ENCODE peak calls at places on chromosomes 11 and 22, in five cellular contexts. One of them, this sample, is unnamed.

GRCh38 chr11:103870821-103871309 is 165.6 kb upstream of the DDI1 start:
- DNase-seq in left lung: peak; percentile 45
- DNase-seq in cardiac septum: no peak
- DNase-seq in HFF-Myc: no peak
- DNase-seq in activated CD4-positive, alpha-beta T cell treated with anti-CD3 and anti-CD28 coated beads, Interleukin-2, amount 50 U/mL, for 48 hours: no peak
- DNase-seq in this sample: no peak

GRCh38 chr22:39367040-39367439 is 17.2 kb downstream of the SYNGR1 start:
- DNase-seq in cardiac septum: no peak
- DNase-seq in activated CD4-positive, alpha-beta T cell treated with anti-CD3 and anti-CD28 coated beads, Interleukin-2, amount 50 U/mL, for 48 hours: no peak
- DNase-seq in left lung: no peak
- DNase-seq in HFF-Myc: no peak
- DNase-seq in this sample: no peak

GRCh38 chr22:50245214-50246072 is 620 bp upstream of the TUBGCP6 start:
- DNase-seq in HFF-Myc: no peak
- DNase-seq in cardiac septum: no peak
- DNase-seq in left lung: no peak
- DNase-seq in activated CD4-positive, alpha-beta T cell treated with anti-CD3 and anti-CD28 coated beads, Interleukin-2, amount 50 U/mL, for 48 hours: no peak
- DNase-seq in this sample: no peak

GRCh38 chr11:70297341-70297740 is 26.9 kb downstream of the PPFIA1 start:
- DNase-seq in left lung: no peak
- DNase-seq in HFF-Myc: no peak
- DNase-seq in activated CD4-positive, alpha-beta T cell treated with anti-CD3 and anti-CD28 coated beads, Interleukin-2, amount 50 U/mL, for 48 hours: no peak
- DNase-seq in cardiac septum: no peak
- DNase-seq in this sample: no peak

GRCh38 chr11:63489879-63490278 is 1.1 kb downstream of the PLAAT5 start:
- DNase-seq in activated CD4-positive, alpha-beta T cell treated with anti-CD3 and anti-CD28 coated beads, Interleukin-2, amount 50 U/mL, for 48 hours: no peak
- DNase-seq in left lung: no peak
- DNase-seq in cardiac septum: no peak
- DNase-seq in HFF-Myc: no peak
- DNase-seq in this sample: no peak

GRCh38 chr22:21457023-21457787 is 10.0 kb upstream of the TMEM191C start:
- DNase-seq in cardiac septum: no peak
- DNase-seq in HFF-Myc: no peak
- DNase-seq in left lung: no peak
- DNase-seq in activated CD4-positive, alpha-beta T cell treated with anti-CD3 and anti-CD28 coated beads, Interleukin-2, amount 50 U/mL, for 48 hours: no peak
- DNase-seq in this sample: no peak

GRCh38 chr11:94171693-94172440 is 43.2 kb downstream of the PANX1 start:
- DNase-seq in left lung: no peak
- DNase-seq in cardiac septum: no peak
- DNase-seq in HFF-Myc: no peak
- DNase-seq in activated CD4-positive, alpha-beta T cell treated with anti-CD3 and anti-CD28 coated beads, Interleukin-2, amount 50 U/mL, for 48 hours: peak; percentile 53
- DNase-seq in this sample: peak; percentile 71

GRCh38 chr11:42462558-42463310 is 849.1 kb upstream of the API5 start:
- DNase-seq in activated CD4-positive, alpha-beta T cell treated with anti-CD3 and anti-CD28 coated beads, Interleukin-2, amount 50 U/mL, for 48 hours: no peak
- DNase-seq in cardiac septum: no peak
- DNase-seq in left lung: no peak
- DNase-seq in HFF-Myc: no peak
- DNase-seq in this sample: no peak

GRCh38 chr11:121688860-121689614 is 236.3 kb upstream of the SORL1-AS1 start:
- DNase-seq in cardiac septum: no peak
- DNase-seq in HFF-Myc: no peak
- DNase-seq in activated CD4-positive, alpha-beta T cell treated with anti-CD3 and anti-CD28 coated beads, Interleukin-2, amount 50 U/mL, for 48 hours: no peak
- DNase-seq in left lung: no peak
- DNase-seq in this sample: no peak

GRCh38 chr11:68934666-68935065 is 31.0 kb downstream of the IGHMBP2 start:
- DNase-seq in HFF-Myc: no peak
- DNase-seq in activated CD4-positive, alpha-beta T cell treated with anti-CD3 and anti-CD28 coated beads, Interleukin-2, amount 50 U/mL, for 48 hours: no peak
- DNase-seq in cardiac septum: no peak
- DNase-seq in left lung: no peak
- DNase-seq in this sample: no peak

GRCh38 chr11:88480217-88480616 is 142.7 kb upstream of the CTSC start:
- DNase-seq in HFF-Myc: peak; percentile 66
- DNase-seq in left lung: no peak
- DNase-seq in activated CD4-positive, alpha-beta T cell treated with anti-CD3 and anti-CD28 coated beads, Interleukin-2, amount 50 U/mL, for 48 hours: no peak
- DNase-seq in cardiac septum: no peak
- DNase-seq in this sample: no peak

GRCh38 chr11:75263944-75264349 is 23.4 kb downstream of the TPBGL start:
- DNase-seq in activated CD4-positive, alpha-beta T cell treated with anti-CD3 and anti-CD28 coated beads, Interleukin-2, amount 50 U/mL, for 48 hours: no peak
- DNase-seq in HFF-Myc: no peak
- DNase-seq in left lung: peak; percentile 48
- DNase-seq in cardiac septum: peak; percentile 88
- DNase-seq in this sample: no peak

GRCh38 chr11:72584293-72584921 is 89.8 kb downstream of the PDE2A start:
- DNase-seq in HFF-Myc: no peak
- DNase-seq in cardiac septum: peak; percentile 85
- DNase-seq in left lung: peak; percentile 85
- DNase-seq in activated CD4-positive, alpha-beta T cell treated with anti-CD3 and anti-CD28 coated beads, Interleukin-2, amount 50 U/mL, for 48 hours: peak; percentile 53
- DNase-seq in this sample: peak; percentile 71

GRCh38 chr11:72144807-72145565 is 9.5 kb downstream of the FOLR3 start:
- DNase-seq in cardiac septum: no peak
- DNase-seq in HFF-Myc: peak; percentile 2
- DNase-seq in left lung: no peak
- DNase-seq in activated CD4-positive, alpha-beta T cell treated with anti-CD3 and anti-CD28 coated beads, Interleukin-2, amount 50 U/mL, for 48 hours: no peak
- DNase-seq in this sample: no peak

GRCh38 chr11:39374963-39375698 is 2084.3 kb downstream of the LRRC4C start:
- DNase-seq in cardiac septum: no peak
- DNase-seq in left lung: no peak
- DNase-seq in activated CD4-positive, alpha-beta T cell treated with anti-CD3 and anti-CD28 coated beads, Interleukin-2, amount 50 U/mL, for 48 hours: no peak
- DNase-seq in HFF-Myc: no peak
- DNase-seq in this sample: no peak

GRCh38 chr11:110777765-110778164 is 65.5 kb upstream of the ARHGAP20 start:
- DNase-seq in HFF-Myc: peak; percentile 16
- DNase-seq in activated CD4-positive, alpha-beta T cell treated with anti-CD3 and anti-CD28 coated beads, Interleukin-2, amount 50 U/mL, for 48 hours: no peak
- DNase-seq in cardiac septum: no peak
- DNase-seq in left lung: no peak
- DNase-seq in this sample: no peak

GRCh38 chr11:62472063-62472884 is 53.4 kb downstream of the SCGB1A1 start:
- DNase-seq in activated CD4-positive, alpha-beta T cell treated with anti-CD3 and anti-CD28 coated beads, Interleukin-2, amount 50 U/mL, for 48 hours: no peak
- DNase-seq in cardiac septum: no peak
- DNase-seq in HFF-Myc: no peak
- DNase-seq in left lung: no peak
- DNase-seq in this sample: no peak

GRCh38 chr22:43996170-43996980 is 27.7 kb upstream of the PARVB start:
- DNase-seq in HFF-Myc: no peak
- DNase-seq in left lung: peak; percentile 83
- DNase-seq in activated CD4-positive, alpha-beta T cell treated with anti-CD3 and anti-CD28 coated beads, Interleukin-2, amount 50 U/mL, for 48 hours: peak; percentile 71
- DNase-seq in cardiac septum: peak; percentile 89
- DNase-seq in this sample: peak; percentile 84

GRCh38 chr11:33665666-33666065 is 35.0 kb downstream of the C11orf91 start:
- DNase-seq in cardiac septum: no peak
- DNase-seq in activated CD4-positive, alpha-beta T cell treated with anti-CD3 and anti-CD28 coated beads, Interleukin-2, amount 50 U/mL, for 48 hours: no peak
- DNase-seq in HFF-Myc: no peak
- DNase-seq in left lung: no peak
- DNase-seq in this sample: no peak

GRCh38 chr11:48037709-48038468 is 57.5 kb downstream of the PTPRJ start:
- DNase-seq in HFF-Myc: peak; percentile 31
- DNase-seq in left lung: no peak
- DNase-seq in activated CD4-positive, alpha-beta T cell treated with anti-CD3 and anti-CD28 coated beads, Interleukin-2, amount 50 U/mL, for 48 hours: no peak
- DNase-seq in cardiac septum: no peak
- DNase-seq in this sample: no peak

GRCh38 chr11:23730307-23730998 is 766.4 kb upstream of the LUZP2 start:
- DNase-seq in cardiac septum: no peak
- DNase-seq in left lung: no peak
- DNase-seq in activated CD4-positive, alpha-beta T cell treated with anti-CD3 and anti-CD28 coated beads, Interleukin-2, amount 50 U/mL, for 48 hours: no peak
- DNase-seq in HFF-Myc: no peak
- DNase-seq in this sample: no peak

GRCh38 chr11:32960553-32961164 is 55.0 kb upstream of the DEPDC7 start:
- DNase-seq in cardiac septum: no peak
- DNase-seq in HFF-Myc: peak; percentile 12
- DNase-seq in activated CD4-positive, alpha-beta T cell treated with anti-CD3 and anti-CD28 coated beads, Interleukin-2, amount 50 U/mL, for 48 hours: no peak
- DNase-seq in left lung: no peak
- DNase-seq in this sample: no peak

GRCh38 chr11:62611705-62612365 is 740 bp downstream of the EML3 start:
- DNase-seq in cardiac septum: peak; percentile 78
- DNase-seq in HFF-Myc: no peak
- DNase-seq in left lung: peak; percentile 71
- DNase-seq in activated CD4-positive, alpha-beta T cell treated with anti-CD3 and anti-CD28 coated beads, Interleukin-2, amount 50 U/mL, for 48 hours: peak; percentile 57
- DNase-seq in this sample: peak; percentile 80

GRCh38 chr11:82719316-82719715 is 14.3 kb downstream of the FAM181B start:
- DNase-seq in HFF-Myc: no peak
- DNase-seq in activated CD4-positive, alpha-beta T cell treated with anti-CD3 and anti-CD28 coated beads, Interleukin-2, amount 50 U/mL, for 48 hours: no peak
- DNase-seq in left lung: no peak
- DNase-seq in cardiac septum: no peak
- DNase-seq in this sample: no peak

GRCh38 chr11:10004526-10005113 is 289.4 kb downstream of the SBF2 start:
- DNase-seq in activated CD4-positive, alpha-beta T cell treated with anti-CD3 and anti-CD28 coated beads, Interleukin-2, amount 50 U/mL, for 48 hours: no peak
- DNase-seq in left lung: no peak
- DNase-seq in HFF-Myc: no peak
- DNase-seq in cardiac septum: no peak
- DNase-seq in this sample: no peak

GRCh38 chr11:30311189-30311588 is 11.7 kb upstream of the ARL14EP start:
- DNase-seq in activated CD4-positive, alpha-beta T cell treated with anti-CD3 and anti-CD28 coated beads, Interleukin-2, amount 50 U/mL, for 48 hours: no peak
- DNase-seq in cardiac septum: no peak
- DNase-seq in HFF-Myc: no peak
- DNase-seq in left lung: no peak
- DNase-seq in this sample: no peak

GRCh38 chr11:134041791-134042696 is 26.8 kb upstream of the JAM3 start:
- DNase-seq in left lung: no peak
- DNase-seq in HFF-Myc: no peak
- DNase-seq in cardiac septum: no peak
- DNase-seq in activated CD4-positive, alpha-beta T cell treated with anti-CD3 and anti-CD28 coated beads, Interleukin-2, amount 50 U/mL, for 48 hours: no peak
- DNase-seq in this sample: no peak